ENCODE peak calls at places on chromosomes 16 and 17, in eight cellular contexts. J is tibial nerve; B is stomach; Q is hepatocyte; I is gastrocnemius medialis; V is effector memory CD4-positive, alpha-beta T cell; N is H1; G is left ventricle myocardium inferior. P is an unnamed sample. For H3K9me3, the result is how much of the 10 kb centered on the place peaks cover.

GRCh38 chr17:77419547-77420475 is 279.0 kb downstream of the SEC14L1 start:
- DNase-seq in J (no peak), B (no peak), Q (no peak), I (no peak), V (no peak), N (peak), G (no peak), P (no peak)

GRCh38 chr16:67672739-67673662 is 6.4 kb downstream of the C16orf86 start:
- DNase-seq in J (peak), B (peak), Q (peak), I (peak), V (no peak), N (peak), G (peak), P (no peak)

GRCh38 chr17:56009795-56010715 is 143.2 kb upstream of the ANKFN1 start:
- DNase-seq in J (no peak), B (no peak), Q (no peak), I (peak), V (no peak), N (no peak), G (no peak), P (no peak)

GRCh38 chr17:66687570-66688284 is 147.2 kb upstream of the CACNG5 start:
- DNase-seq in J (no peak), B (peak), Q (no peak), I (no peak), V (no peak), N (no peak), G (no peak), P (no peak)

GRCh38 chr17:13671771-13672170 is 70.0 kb upstream of the HS3ST3A1 start:
- DNase-seq in J (no peak), B (no peak), Q (no peak), I (no peak), V (no peak), N (no peak), G (no peak), P (no peak)

GRCh38 chr17:75390982-75391381 is 14.5 kb downstream of the GRB2 start:
- DNase-seq in J (no peak), B (no peak), Q (no peak), I (no peak), V (no peak), N (no peak), G (no peak), P (no peak)

GRCh38 chr16:1580256-1580655 is 31.6 kb downstream of the IFT140 start:
- DNase-seq in J (no peak), B (no peak), Q (no peak), I (no peak), V (no peak), N (no peak), G (no peak), P (no peak)

GRCh38 chr17:80944326-80944725 is 47.3 kb upstream of the CHMP6 start:
- DNase-seq in J (no peak), B (no peak), Q (no peak), I (no peak), V (no peak), N (no peak), G (no peak), P (no peak)

GRCh38 chr17:82215095-82215971 is 2.7 kb upstream of the CCDC57 start:
- DNase-seq in J (no peak), B (no peak), Q (peak), I (no peak), V (no peak), N (no peak), G (no peak), P (no peak)

GRCh38 chr17:48541574-48542113 is 3.3 kb downstream of the HOXB2 start:
- DNase-seq in J (peak), B (no peak), Q (peak), I (no peak), V (no peak), N (peak), G (peak), P (no peak)

GRCh38 chr16:49514391-49514980 is 140.9 kb downstream of the C16orf78 start:
- DNase-seq in J (no peak), B (peak), Q (no peak), I (no peak), V (no peak), N (no peak), G (no peak), P (no peak)

GRCh38 chr17:66210208-66210574 is 18.3 kb upstream of the CEP112 start:
- DNase-seq in J (no peak), B (no peak), Q (no peak), I (no peak), V (no peak), N (no peak), G (no peak), P (no peak)

GRCh38 chr16:9612267-9612666 is 520.8 kb downstream of the HAPSTR1 start:
- DNase-seq in J (no peak), B (no peak), Q (no peak), I (no peak), V (no peak), N (no peak), G (no peak), P (no peak)

GRCh38 chr16:54177857-54178490 is 108.6 kb downstream of the IRX3 start:
- DNase-seq in J (no peak), B (no peak), Q (no peak), I (no peak), V (no peak), N (no peak), G (no peak), P (no peak)

GRCh38 chr17:1485748-1486376 is 6.6 kb downstream of the MYO1C start:
- DNase-seq in J (peak), B (peak), Q (peak), I (peak), V (peak), N (peak), G (peak), P (no peak)

GRCh38 chr17:3535253-3535995 is 22.2 kb downstream of the TRPV3 start:
- DNase-seq in J (peak), B (peak), Q (peak), I (peak), V (no peak), N (peak), G (peak), P (no peak)

GRCh38 chr17:73634629-73635028 is 9.6 kb downstream of the SDK2 start:
- DNase-seq in J (no peak), B (no peak), Q (no peak), I (no peak), V (no peak), N (no peak), G (no peak), P (no peak)

GRCh38 chr16:583815-584591 is 5.9 kb upstream of the RAB40C start:
- DNase-seq in J (no peak), B (no peak), Q (no peak), I (no peak), V (no peak), N (peak), G (no peak), P (no peak)

GRCh38 chr17:802901-803881 is 21.0 kb downstream of the MRM3 start:
- DNase-seq in J (no peak), B (no peak), Q (no peak), I (no peak), V (no peak), N (no peak), G (no peak), P (no peak)

GRCh38 chr16:72987480-72987901 is 60.4 kb downstream of the ZFHX3 start:
- DNase-seq in J (no peak), B (no peak), Q (no peak), I (peak), V (no peak), N (no peak), G (no peak), P (no peak)

GRCh38 chr17:33152793-33153192 is 140.3 kb downstream of the ASIC2 start:
- DNase-seq in J (no peak), B (no peak), Q (no peak), I (no peak), V (no peak), N (no peak), G (no peak), P (peak)

GRCh38 chr17:4764612-4765011 is 7.1 kb upstream of the TM4SF5 start:
- DNase-seq in J (no peak), B (no peak), Q (no peak), I (no peak), V (no peak), N (no peak), G (no peak), P (no peak)

GRCh38 chr17:34254146-34254545 is 939 bp upstream of the CCL2 start:
- DNase-seq in J (no peak), B (no peak), Q (no peak), I (peak), V (no peak), N (no peak), G (no peak), P (no peak)

GRCh38 chr17:954431-955164 is 25.0 kb downstream of the NXN start:
- DNase-seq in J (no peak), B (no peak), Q (peak), I (peak), V (no peak), N (no peak), G (no peak), P (no peak)

GRCh38 chr17:63775420-63775819 is 1.4 kb downstream of the DDX42 start:
- DNase-seq in J (no peak), B (no peak), Q (no peak), I (no peak), V (no peak), N (no peak), G (no peak), P (no peak)

GRCh38 chr16:29992371-29992967 is 2.9 kb downstream of the HIRIP3 start:
- DNase-seq in J (no peak), B (no peak), Q (no peak), I (no peak), V (no peak), N (no peak), G (no peak), P (no peak)

GRCh38 chr16:48542966-48543365 is 67.0 kb downstream of the N4BP1 start:
- DNase-seq in J (no peak), B (no peak), Q (no peak), I (no peak), V (no peak), N (no peak), G (no peak), P (no peak)

GRCh38 chr16:66510711-66511614 is 39.0 kb downstream of the TK2 start:
- DNase-seq in J (no peak), B (peak), Q (no peak), I (no peak), V (no peak), N (no peak), G (peak), P (no peak)

GRCh38 chr17:32488604-32489180 is 1.9 kb downstream of the CDK5R1 start:
- DNase-seq in J (no peak), B (no peak), Q (no peak), I (no peak), V (no peak), N (no peak), G (no peak), P (no peak)

GRCh38 chr16:23917621-23918020 is 81.8 kb downstream of the PRKCB start:
- DNase-seq in J (no peak), B (no peak), Q (no peak), I (no peak), V (no peak), N (no peak), G (no peak), P (no peak)

GRCh38 chr17:13153036-13153435 is 135.2 kb upstream of the ELAC2 start:
- DNase-seq in J (no peak), B (no peak), Q (no peak), I (no peak), V (no peak), N (no peak), G (no peak), P (no peak)

GRCh38 chr17:2776589-2777241 is 19.5 kb upstream of the RAP1GAP2 start:
- DNase-seq in J (no peak), B (no peak), Q (peak), I (no peak), V (no peak), N (peak), G (no peak), P (no peak)

GRCh38 chr17:16013943-16014407 is 14.4 kb downstream of the TTC19 start:
- DNase-seq in J (no peak), B (no peak), Q (peak), I (no peak), V (no peak), N (no peak), G (no peak), P (no peak)

GRCh38 chr17:13222931-13223330 is 205.1 kb upstream of the ELAC2 start:
- DNase-seq in J (no peak), B (no peak), Q (no peak), I (no peak), V (no peak), N (no peak), G (no peak), P (no peak)

GRCh38 chr17:76696763-76697701 is 13.7 kb downstream of the MXRA7 start:
- DNase-seq in J (no peak), B (no peak), Q (no peak), I (peak), V (no peak), N (no peak), G (peak), P (no peak)

GRCh38 chr17:50212121-50212843 is 10.9 kb upstream of the COL1A1 start:
- DNase-seq in J (peak), B (no peak), Q (peak), I (no peak), V (no peak), N (peak), G (no peak), P (no peak)

GRCh38 chr17:8225813-8226535 is 15.6 kb upstream of the AURKB start:
- DNase-seq in J (peak), B (peak), Q (peak), I (no peak), V (peak), N (peak), G (no peak), P (no peak)
- H3K4me3 ChIP-seq in J (peak), B (no peak), Q (no peak), I (peak), V (no peak), N (peak), G (peak), P (peak)

GRCh38 chr16:65422934-65423333 is 301.1 kb upstream of the CDH11 start:
- DNase-seq in J (no peak), B (no peak), Q (no peak), I (no peak), V (no peak), N (no peak), G (peak), P (no peak)
- H3K9me3 ChIP-seq in J (under half), B (under half), Q (under half), I (under half), V (under half), N (under half), G (under half), P (under half)

GRCh38 chr17:61408151-61409041 is 8.8 kb downstream of the TBX2 start:
- DNase-seq in J (no peak), B (no peak), Q (no peak), I (peak), V (no peak), N (peak), G (no peak), P (no peak)
- H3K4me3 ChIP-seq in J (no peak), B (peak), Q (no peak), I (no peak), V (no peak), N (no peak), G (peak), P (no peak)

DNA sequence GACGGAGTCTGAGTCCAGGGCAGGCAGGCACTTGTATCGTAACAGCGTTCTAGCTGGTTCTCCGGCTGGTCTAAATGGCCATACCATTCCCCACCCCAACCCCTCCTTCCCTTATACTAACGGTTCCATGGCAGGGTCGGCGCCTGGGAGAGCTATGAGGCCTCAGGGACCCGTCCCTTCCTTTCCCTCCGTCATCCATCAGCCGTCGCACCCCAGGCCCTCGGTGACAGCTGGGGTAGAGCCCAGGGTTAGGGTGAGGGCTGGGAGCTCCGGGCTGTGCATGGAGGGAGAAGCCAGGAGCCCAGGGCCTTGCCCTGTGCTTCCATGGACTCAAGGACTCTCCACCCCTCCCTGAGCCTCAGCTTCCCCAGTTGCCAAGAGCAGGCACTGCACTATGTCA is 101.4 kb downstream of the RBFOX3 start:
- DNase-seq in J (no peak), B (no peak), Q (no peak), I (no peak), V (no peak), N (no peak), G (no peak), P (no peak)
- H3K9me3 ChIP-seq in J (under half), B (under half), Q (under half), I (under half), V (under half), N (under half), G (under half), P (under half)

GRCh38 chr16:56986361-56986760 is 3.0 kb upstream of the NLRC5 start:
- DNase-seq in J (no peak), B (no peak), Q (no peak), I (no peak), V (no peak), N (no peak), G (no peak), P (no peak)
- H3K4me3 ChIP-seq in J (no peak), B (no peak), Q (no peak), I (no peak), V (no peak), N (no peak), G (no peak), P (no peak)

DNA sequence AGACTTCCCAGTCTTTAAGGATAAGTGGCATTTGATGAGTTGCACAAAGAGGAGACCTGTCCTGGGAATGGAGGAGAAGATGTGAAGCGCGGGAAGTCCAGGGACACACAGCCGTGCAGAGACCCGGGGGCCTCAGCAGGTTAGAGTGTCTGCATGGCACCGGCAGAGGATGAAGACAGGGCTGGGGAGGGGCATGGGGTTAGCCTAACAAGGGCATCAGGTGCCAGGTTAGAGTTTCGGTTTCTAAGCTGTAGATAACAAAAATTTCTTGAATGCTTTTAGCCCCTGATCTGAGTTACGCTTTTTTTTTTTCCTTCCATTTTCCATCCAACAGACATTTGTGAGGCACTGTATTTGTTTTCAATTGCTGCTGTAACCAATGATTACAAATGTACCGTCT is 594.3 kb downstream of the MAF start:
- DNase-seq in J (no peak), B (no peak), Q (no peak), I (no peak), V (no peak), N (no peak), G (no peak), P (no peak)
- H3K9me3 ChIP-seq in J (under half), B (under half), Q (under half), I (under half), V (under half), N (under half), G (under half), P (under half)

DNA sequence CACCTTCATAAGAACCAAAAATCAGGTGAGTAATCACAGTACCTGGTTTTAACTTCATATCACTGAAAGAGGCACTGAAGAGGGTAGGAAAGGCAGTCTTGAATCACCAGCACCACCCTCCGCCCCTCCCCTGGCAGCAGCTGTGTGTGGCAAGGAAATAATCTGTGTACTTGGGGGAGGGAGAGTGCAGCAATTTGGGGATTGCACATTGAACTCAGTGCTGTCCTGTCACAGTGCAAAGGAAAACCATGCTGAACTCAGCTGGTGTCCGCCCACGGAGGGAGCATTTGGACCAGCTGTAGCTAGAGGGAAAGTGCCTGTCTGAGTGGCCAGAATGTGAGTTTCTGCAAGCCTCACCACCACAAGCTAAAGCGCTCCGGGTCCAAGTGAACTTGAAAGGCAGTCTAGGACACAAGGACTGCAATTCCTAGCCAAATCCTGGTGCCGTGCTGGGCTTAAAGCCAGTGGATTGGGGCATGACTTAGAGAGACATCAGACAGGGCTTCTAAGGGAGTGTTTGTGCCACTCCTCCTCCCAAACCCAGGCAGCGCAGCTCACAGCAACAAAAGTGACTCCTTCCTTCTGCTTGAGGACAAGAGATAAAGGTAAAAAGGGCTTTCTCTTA is 39.7 kb upstream of the ALDH3A1 start:
- DNase-seq in J (no peak), B (no peak), Q (no peak), I (no peak), V (no peak), N (no peak), G (no peak), P (no peak)
- H3K4me3 ChIP-seq in J (no peak), B (no peak), Q (no peak), I (no peak), V (no peak), N (no peak), G (no peak), P (no peak)

DNA sequence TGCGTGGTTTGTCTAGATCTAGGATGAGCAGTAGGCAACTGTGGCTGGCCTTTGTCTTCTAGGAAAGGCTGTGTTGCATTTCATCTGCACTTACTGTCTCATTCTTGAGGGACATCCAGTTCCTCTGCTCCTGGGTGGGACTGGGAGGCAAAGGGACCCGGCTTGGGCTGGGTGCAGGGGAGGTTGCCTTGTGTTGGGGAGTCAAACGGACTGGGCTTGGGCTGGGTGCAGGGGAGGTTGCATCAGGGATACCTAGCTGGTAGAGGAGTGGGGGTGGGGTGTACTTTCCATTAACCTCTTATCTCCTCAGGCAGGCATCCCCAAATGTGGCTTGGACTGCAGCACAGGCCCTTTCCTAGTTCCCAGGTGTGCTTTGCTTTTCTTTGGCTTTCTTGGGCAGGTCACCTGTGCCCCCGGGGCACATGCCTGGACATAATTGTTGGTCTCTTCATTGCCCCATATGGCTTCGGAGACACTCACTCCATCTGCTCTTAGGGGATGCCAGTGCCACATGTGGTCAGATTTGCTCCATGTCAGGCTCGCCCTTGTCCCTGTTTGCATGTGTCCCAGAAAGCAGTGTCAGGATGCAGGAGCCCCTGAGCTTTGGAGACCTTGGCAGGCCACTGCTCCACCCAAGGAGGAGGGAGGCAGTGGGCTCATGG is 1682.9 kb downstream of the TP53TG3F start:
- DNase-seq in J (no peak), B (no peak), Q (no peak), I (no peak), V (no peak), N (no peak), G (no peak), P (no peak)
- H3K9me3 ChIP-seq in J (under half), B (half or more), Q (under half), I (under half), V (under half), N (half or more), G (under half), P (under half)

P was measured in SK-N-MC.